ENCODE peak calls at places on chromosomes 1 and 21, in four cellular contexts. One of them, this sample, is unnamed.

GRCh38 chr21:33383056-33383888 is 19.9 kb upstream of the IFNGR2 start:
- DNase-seq in cardiac muscle cell: peak
- DNase-seq in AG04450: no peak
- DNase-seq in right atrium auricular region: peak
- DNase-seq in this sample: peak

GRCh38 chr1:192445849-192446489 is 129.2 kb downstream of the RGS21 start:
- DNase-seq in cardiac muscle cell: peak
- DNase-seq in AG04450: peak
- DNase-seq in right atrium auricular region: no peak
- DNase-seq in this sample: peak

GRCh38 chr1:167599839-167600581 is 30.0 kb upstream of the RCSD1 start:
- DNase-seq in cardiac muscle cell: peak
- DNase-seq in AG04450: no peak
- DNase-seq in right atrium auricular region: peak
- DNase-seq in this sample: peak

GRCh38 chr1:44077421-44077820 is 41.2 kb upstream of the KLF17 start:
- DNase-seq in cardiac muscle cell: no peak
- DNase-seq in AG04450: no peak
- DNase-seq in right atrium auricular region: no peak
- DNase-seq in this sample: no peak

GRCh38 chr1:53799141-53799540 is 39.0 kb downstream of the NDC1 start:
- DNase-seq in cardiac muscle cell: no peak
- DNase-seq in AG04450: no peak
- DNase-seq in right atrium auricular region: no peak
- DNase-seq in this sample: no peak

GRCh38 chr1:54812801-54813478 is 11.8 kb upstream of the TTC22 start:
- DNase-seq in cardiac muscle cell: no peak
- DNase-seq in AG04450: no peak
- DNase-seq in right atrium auricular region: no peak
- DNase-seq in this sample: no peak

GRCh38 chr1:23559985-23560755 is 869 bp upstream of the ID3 start:
- DNase-seq in cardiac muscle cell: peak
- DNase-seq in AG04450: no peak
- DNase-seq in right atrium auricular region: no peak
- DNase-seq in this sample: no peak

GRCh38 chr1:60133848-60134247 is 60.3 kb upstream of the C1orf87 start:
- DNase-seq in cardiac muscle cell: no peak
- DNase-seq in AG04450: peak
- DNase-seq in right atrium auricular region: no peak
- DNase-seq in this sample: no peak

GRCh38 chr1:230105754-230106625 is 39.0 kb downstream of the GALNT2 start:
- DNase-seq in cardiac muscle cell: no peak
- DNase-seq in AG04450: no peak
- DNase-seq in right atrium auricular region: no peak
- DNase-seq in this sample: peak

GRCh38 chr21:27802816-27803475 is 836.1 kb upstream of the ADAMTS5 start:
- DNase-seq in cardiac muscle cell: peak
- DNase-seq in AG04450: no peak
- DNase-seq in right atrium auricular region: no peak
- DNase-seq in this sample: no peak

GRCh38 chr1:201072149-201072548 is 40.1 kb downstream of the CACNA1S start:
- DNase-seq in cardiac muscle cell: no peak
- DNase-seq in AG04450: no peak
- DNase-seq in right atrium auricular region: no peak
- DNase-seq in this sample: no peak

GRCh38 chr1:228212966-228213844 is 5.4 kb downstream of the OBSCN start:
- DNase-seq in cardiac muscle cell: peak
- DNase-seq in AG04450: peak
- DNase-seq in right atrium auricular region: peak
- DNase-seq in this sample: peak

GRCh38 chr1:110136911-110137310 is 13.4 kb upstream of the SLC6A17 start:
- DNase-seq in cardiac muscle cell: peak
- DNase-seq in AG04450: no peak
- DNase-seq in right atrium auricular region: no peak
- DNase-seq in this sample: no peak

GRCh38 chr1:164806531-164806930 is 247.5 kb downstream of the PBX1 start:
- DNase-seq in cardiac muscle cell: no peak
- DNase-seq in AG04450: no peak
- DNase-seq in right atrium auricular region: no peak
- DNase-seq in this sample: no peak

GRCh38 chr1:227899820-227900449 is 47.8 kb downstream of the WNT9A start:
- DNase-seq in cardiac muscle cell: no peak
- DNase-seq in AG04450: no peak
- DNase-seq in right atrium auricular region: no peak
- DNase-seq in this sample: no peak

GRCh38 chr1:246153796-246154212 is 353.3 kb downstream of the SMYD3 start:
- DNase-seq in cardiac muscle cell: no peak
- DNase-seq in AG04450: no peak
- DNase-seq in right atrium auricular region: no peak
- DNase-seq in this sample: no peak

DNA sequence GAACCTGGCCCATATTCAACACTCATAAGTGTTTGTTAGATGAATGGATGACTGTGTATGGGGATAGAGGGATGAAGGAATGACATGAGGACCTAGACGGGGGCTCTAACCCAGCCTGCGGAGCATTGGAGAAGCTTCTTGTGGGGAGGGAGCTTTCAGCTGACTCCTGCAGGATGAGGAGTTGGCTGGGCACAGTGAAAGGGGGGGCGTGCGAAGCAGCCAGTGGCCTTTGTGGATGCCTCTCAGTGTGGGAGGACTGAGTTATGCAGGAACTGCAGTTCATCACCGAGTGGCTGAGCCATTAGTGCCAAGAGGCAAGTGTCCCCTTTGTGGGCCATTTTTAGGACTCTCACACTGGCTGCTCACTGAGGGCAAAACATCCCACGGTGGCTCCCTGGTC is 1.2 kb upstream of the EXTL1 start:
- DNase-seq in cardiac muscle cell: no peak
- DNase-seq in AG04450: no peak
- DNase-seq in right atrium auricular region: no peak
- DNase-seq in this sample: no peak
- H3K4me3 ChIP-seq in cardiac muscle cell: no peak
- H3K4me3 ChIP-seq in AG04450: no peak
- H3K4me3 ChIP-seq in right atrium auricular region: no peak
- H3K4me3 ChIP-seq in this sample: no peak

GRCh38 chr1:220689696-220690095 is 467 bp upstream of the C1orf115 start:
- DNase-seq in cardiac muscle cell: no peak
- DNase-seq in AG04450: no peak
- DNase-seq in right atrium auricular region: no peak
- DNase-seq in this sample: no peak
- H3K4me3 ChIP-seq in cardiac muscle cell: peak
- H3K4me3 ChIP-seq in AG04450: peak
- H3K4me3 ChIP-seq in right atrium auricular region: peak
- H3K4me3 ChIP-seq in this sample: peak

GRCh38 chr1:216599851-216600250 is 123.4 kb downstream of the ESRRG start:
- DNase-seq in cardiac muscle cell: no peak
- DNase-seq in AG04450: no peak
- DNase-seq in right atrium auricular region: no peak
- DNase-seq in this sample: no peak

GRCh38 chr1:216600730-216601426 is 122.4 kb downstream of the ESRRG start:
- DNase-seq in cardiac muscle cell: peak
- DNase-seq in AG04450: peak
- DNase-seq in right atrium auricular region: peak
- DNase-seq in this sample: no peak

GRCh38 chr1:216606047-216606637 is 117.1 kb downstream of the ESRRG start:
- DNase-seq in cardiac muscle cell: peak
- DNase-seq in AG04450: no peak
- DNase-seq in right atrium auricular region: no peak
- DNase-seq in this sample: no peak

GRCh38 chr1:216601427-216601751 is 121.8 kb downstream of the ESRRG start:
- DNase-seq in cardiac muscle cell: no peak
- DNase-seq in AG04450: no peak
- DNase-seq in right atrium auricular region: no peak
- DNase-seq in this sample: no peak

DNA sequence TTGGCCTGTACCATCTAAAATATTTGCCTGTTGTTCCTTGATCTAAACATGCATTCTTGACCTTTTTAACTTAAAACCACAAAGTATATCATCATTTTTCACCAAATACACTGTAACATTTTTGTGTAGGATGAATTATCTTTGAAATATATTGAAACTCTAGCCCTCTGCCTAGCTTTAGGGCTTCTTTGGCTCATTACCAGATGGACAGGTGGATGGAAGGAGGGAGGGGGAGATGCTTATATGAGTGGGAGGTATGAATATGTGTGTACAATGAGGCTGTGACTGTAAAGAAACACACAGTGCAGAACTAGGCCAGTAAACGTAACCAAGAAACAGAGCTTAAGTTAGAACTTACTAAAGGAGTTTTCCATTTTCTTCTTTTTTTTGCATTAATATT is 118.5 kb downstream of the ESRRG start:
- DNase-seq in cardiac muscle cell: no peak
- DNase-seq in AG04450: no peak
- DNase-seq in right atrium auricular region: no peak
- DNase-seq in this sample: no peak
- H3K4me3 ChIP-seq in cardiac muscle cell: no peak
- H3K4me3 ChIP-seq in AG04450: no peak
- H3K4me3 ChIP-seq in right atrium auricular region: no peak
- H3K4me3 ChIP-seq in this sample: no peak

DNA sequence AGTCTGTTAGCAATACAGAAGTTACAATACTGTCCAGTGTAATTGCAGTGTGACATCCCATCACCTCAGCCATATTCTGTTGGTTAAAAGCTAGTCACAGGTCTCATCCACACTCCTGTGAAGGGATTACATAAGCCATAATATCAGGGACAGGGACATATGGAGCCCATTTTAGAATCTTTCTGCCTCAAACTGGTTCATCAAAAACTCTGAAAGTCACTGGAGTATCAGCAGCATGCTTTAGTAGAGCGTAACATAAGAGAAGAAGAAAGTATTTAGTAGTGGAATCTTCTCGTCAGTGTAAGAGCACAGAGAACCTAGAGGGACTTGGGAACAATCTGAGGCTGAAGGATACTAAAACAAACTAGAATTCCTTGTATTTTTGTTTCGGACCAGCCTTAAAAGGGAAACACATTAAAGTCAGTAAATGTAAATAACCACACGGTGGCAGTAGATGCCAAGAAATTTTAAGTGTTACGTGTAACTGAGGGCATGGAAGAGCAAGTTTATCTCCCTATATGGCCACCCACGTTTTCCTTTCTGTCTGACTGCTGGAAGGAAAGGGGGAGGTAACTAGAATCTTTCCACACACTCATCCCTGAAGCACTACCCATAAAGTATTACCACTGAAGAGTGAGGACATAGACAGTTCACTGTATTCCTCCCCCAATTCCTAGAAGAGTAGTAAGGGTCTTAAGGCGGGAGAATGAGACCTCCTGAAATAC is 41.6 kb upstream of the AGL start:
- DNase-seq in cardiac muscle cell: peak
- DNase-seq in AG04450: peak
- DNase-seq in right atrium auricular region: no peak
- DNase-seq in this sample: peak
- H3K4me3 ChIP-seq in cardiac muscle cell: no peak
- H3K4me3 ChIP-seq in AG04450: peak
- H3K4me3 ChIP-seq in right atrium auricular region: peak
- H3K4me3 ChIP-seq in this sample: peak

DNA sequence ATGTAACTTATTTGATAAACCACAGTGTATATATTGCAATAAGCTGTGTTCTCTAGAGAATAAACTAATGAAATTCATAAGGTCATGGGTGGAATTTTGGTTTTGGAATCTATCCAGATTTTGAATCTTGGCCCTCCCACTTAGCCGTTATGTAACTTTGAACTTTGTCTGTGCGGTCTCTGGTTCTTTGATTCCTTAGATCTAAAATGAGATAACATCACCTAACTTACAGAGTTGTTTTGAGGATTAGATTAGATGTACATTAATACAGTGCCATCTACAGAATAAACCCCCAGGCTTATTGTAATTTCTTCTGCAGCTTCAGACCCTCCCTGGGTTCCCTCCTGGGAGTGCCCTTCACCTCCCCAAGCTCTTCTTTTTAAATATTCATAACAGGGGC is 124.2 kb downstream of the ATG4C start:
- DNase-seq in cardiac muscle cell: no peak
- DNase-seq in AG04450: no peak
- DNase-seq in right atrium auricular region: no peak
- DNase-seq in this sample: peak
- H3K4me3 ChIP-seq in cardiac muscle cell: no peak
- H3K4me3 ChIP-seq in AG04450: no peak
- H3K4me3 ChIP-seq in right atrium auricular region: no peak
- H3K4me3 ChIP-seq in this sample: no peak

GRCh38 chr1:234620272-234620711 is 10.3 kb upstream of the IRF2BP2 start:
- DNase-seq in cardiac muscle cell: no peak
- DNase-seq in AG04450: no peak
- DNase-seq in right atrium auricular region: no peak
- DNase-seq in this sample: no peak
- H3K4me3 ChIP-seq in cardiac muscle cell: no peak
- H3K4me3 ChIP-seq in AG04450: no peak
- H3K4me3 ChIP-seq in right atrium auricular region: no peak
- H3K4me3 ChIP-seq in this sample: no peak

GRCh38 chr21:31514598-31514997 is 144.9 kb upstream of the SOD1 start:
- DNase-seq in cardiac muscle cell: peak
- DNase-seq in AG04450: no peak
- DNase-seq in right atrium auricular region: no peak
- DNase-seq in this sample: no peak
- H3K4me3 ChIP-seq in cardiac muscle cell: no peak
- H3K4me3 ChIP-seq in AG04450: no peak
- H3K4me3 ChIP-seq in right atrium auricular region: no peak
- H3K4me3 ChIP-seq in this sample: no peak

GRCh38 chr1:17339521-17339920 is 31.5 kb downstream of the PADI4 start:
- DNase-seq in cardiac muscle cell: no peak
- DNase-seq in AG04450: no peak
- DNase-seq in right atrium auricular region: no peak
- DNase-seq in this sample: no peak
- H3K4me3 ChIP-seq in cardiac muscle cell: no peak
- H3K4me3 ChIP-seq in AG04450: no peak
- H3K4me3 ChIP-seq in right atrium auricular region: no peak
- H3K4me3 ChIP-seq in this sample: no peak

DNA sequence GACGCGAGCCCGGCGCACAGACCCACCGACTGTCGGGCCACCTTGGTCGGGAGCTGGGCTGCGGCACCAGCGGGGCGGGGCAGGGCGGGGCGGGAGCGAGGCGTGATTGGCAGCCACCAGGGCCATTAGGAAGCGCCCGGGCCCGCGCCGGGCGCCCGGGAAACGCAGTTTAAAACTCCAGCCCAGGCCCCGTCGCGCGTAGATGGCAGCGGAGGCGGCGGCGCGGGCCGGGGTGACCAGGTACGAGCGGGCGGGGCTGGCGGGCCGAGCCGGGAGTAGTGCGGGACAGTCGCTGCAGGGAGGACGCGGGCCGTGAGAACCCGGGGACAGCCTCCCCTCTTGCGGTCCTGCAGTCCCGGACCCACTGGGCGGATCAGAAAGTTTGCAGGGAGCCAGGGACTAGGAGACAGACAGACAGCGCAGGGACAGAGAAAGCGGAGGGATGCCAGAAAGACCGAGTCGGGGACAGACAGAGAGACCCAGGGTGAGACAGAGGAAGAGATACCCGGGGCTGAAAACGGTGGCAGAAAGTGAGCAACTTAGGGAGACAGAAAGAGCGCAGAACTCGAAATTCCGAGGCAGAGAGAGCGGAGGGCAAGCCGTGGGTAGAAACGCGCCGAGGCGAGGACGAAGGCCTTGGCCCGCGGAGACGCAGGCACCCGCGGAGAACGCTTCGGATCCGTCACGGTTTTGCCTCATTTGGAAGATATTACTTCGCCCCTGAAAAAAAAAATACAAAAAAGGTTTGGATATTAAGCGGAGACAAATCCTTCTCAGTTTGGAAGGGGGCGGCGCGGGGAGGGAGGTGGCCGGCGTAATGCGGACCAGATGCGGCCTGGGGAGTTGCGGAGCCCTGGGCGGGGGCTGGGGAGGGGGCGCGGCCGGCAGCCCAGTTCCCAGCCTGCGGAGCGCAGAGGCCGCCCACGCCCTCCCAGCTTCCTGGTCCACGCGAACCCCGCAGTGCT is at the start of gene DMBX1:
- DNase-seq in cardiac muscle cell: peak
- DNase-seq in AG04450: no peak
- DNase-seq in right atrium auricular region: no peak
- DNase-seq in this sample: no peak
- H3K4me3 ChIP-seq in cardiac muscle cell: peak
- H3K4me3 ChIP-seq in AG04450: no peak
- H3K4me3 ChIP-seq in right atrium auricular region: peak
- H3K4me3 ChIP-seq in this sample: no peak